ENCODE peak calls at places on chromosomes 11 and 22, in six cellular contexts. C is stimulated activated CD4-positive, alpha-beta T cell treated with anti-CD3 and anti-CD28 coated beads, Interleukin-12 subunit alpha, Interleukin-12 subunit beta, amount 100 ng/mL, for 48 hours; D is central memory CD4-positive, alpha-beta T cell; O is right atrium auricular region; A is activated CD8-positive, alpha-beta memory T cell treated with anti-CD3 and anti-CD28 coated beads for 4 hours; P is NCI-H345. U is an unnamed sample.

GRCh38 chr11:12139144-12139881 is 28.9 kb downstream of the MICAL2 start:
- DNase-seq in O (no peak), D (no peak), C (no peak), A (no peak), P (no peak), U (no peak)

GRCh38 chr11:65487467-65488272 is 11.2 kb upstream of the MALAT1 start:
- DNase-seq in C (no peak), P (peak; percentile 99), O (peak; percentile 100), D (no peak), A (no peak), U (no peak)

GRCh38 chr22:37162221-37163095 is 12.7 kb upstream of the IL2RB start:
- DNase-seq in C (peak; percentile 77), P (no peak), O (no peak), A (peak; percentile 50), D (peak; percentile 73), U (peak; percentile 60)

GRCh38 chr11:107752954-107753822 is 41.3 kb upstream of the SLN start:
- DNase-seq in D (no peak), A (no peak), O (no peak), P (no peak), C (no peak), U (no peak)

GRCh38 chr11:73158356-73159051 is 16.4 kb upstream of the FCHSD2 start:
- DNase-seq in C (no peak), D (no peak), P (no peak), A (no peak), O (no peak), U (no peak)

GRCh38 chr11:131867457-131868257 is 497.2 kb downstream of the NTM start:
- DNase-seq in O (peak; percentile 87), D (no peak), A (no peak), P (peak; percentile 77), C (peak; percentile 0), U (no peak)

GRCh38 chr22:46966846-46967245 is 204.4 kb downstream of the TBC1D22A start:
- DNase-seq in P (no peak), C (no peak), A (no peak), D (no peak), O (no peak), U (no peak)

GRCh38 chr11:123365955-123366354 is 64.1 kb upstream of the GRAMD1B start:
- DNase-seq in P (no peak), A (no peak), C (no peak), O (no peak), D (no peak), U (no peak)

GRCh38 chr11:101456812-101457211 is 127.0 kb downstream of the TRPC6 start:
- DNase-seq in A (no peak), P (no peak), C (no peak), D (no peak), O (no peak), U (no peak)

GRCh38 chr22:35150163-35151107 is 84.5 kb downstream of the ISX start:
- DNase-seq in C (peak; percentile 72), D (peak; percentile 17), A (peak; percentile 13), O (peak; percentile 63), P (peak; percentile 27), U (peak; percentile 20)

U was measured in stimulated activated CD8-positive, alpha-beta memory T cell treated with anti-CD3 and anti-CD28 coated beads, Interleukin-12 subunit alpha, Interleukin-12 subunit beta, amount 100 ng/mL, for 4 hours.